ENCODE peak calls at places on chromosomes 12 and 14, in four cellular contexts. G is neural progenitor cell, D is heart right ventricle, C is IMR-90. N is an unnamed sample. For H3K9me3 and H3K36me3, the result is how much of the 10 kb centered on the place peaks cover.

GRCh38 chr12:124881123-124881522 is 17.5 kb upstream of the SCARB1 start:
- DNase-seq in G (no peak), D (no peak), C (no peak), N (no peak)

GRCh38 chr14:20415723-20416622 is 2.7 kb upstream of the TEP1 start:
- DNase-seq in G (peak), D (peak), C (peak), N (peak)

GRCh38 chr14:32329146-32329545 is at the start of gene AKAP6:
- DNase-seq in G (peak), D (no peak), C (no peak), N (no peak)

GRCh38 chr12:111687255-111687654 is 1.4 kb downstream of the ACAD10 start:
- DNase-seq in G (no peak), D (no peak), C (no peak), N (no peak)

GRCh38 chr12:41537522-41537921 is 349.4 kb downstream of the PDZRN4 start:
- DNase-seq in G (no peak), D (no peak), C (no peak), N (no peak)

GRCh38 chr12:848519-849191 is 96.3 kb downstream of the WNK1 start:
- DNase-seq in G (no peak), D (no peak), C (peak), N (no peak)

GRCh38 chr12:117994551-117995438 is 21.7 kb upstream of the RFC5 start:
- DNase-seq in G (no peak), D (no peak), C (no peak), N (no peak)

GRCh38 chr12:76113800-76114757 is 29.6 kb upstream of the NAP1L1 start:
- DNase-seq in G (no peak), D (no peak), C (peak), N (peak)

GRCh38 chr14:90288646-90289355 is 32.4 kb downstream of the PSMC1 start:
- DNase-seq in G (no peak), D (peak), C (peak), N (peak)

GRCh38 chr14:74524076-74524812 is 30.7 kb downstream of the ISCA2 start:
- DNase-seq in G (peak), D (no peak), C (peak), N (no peak)

DNA sequence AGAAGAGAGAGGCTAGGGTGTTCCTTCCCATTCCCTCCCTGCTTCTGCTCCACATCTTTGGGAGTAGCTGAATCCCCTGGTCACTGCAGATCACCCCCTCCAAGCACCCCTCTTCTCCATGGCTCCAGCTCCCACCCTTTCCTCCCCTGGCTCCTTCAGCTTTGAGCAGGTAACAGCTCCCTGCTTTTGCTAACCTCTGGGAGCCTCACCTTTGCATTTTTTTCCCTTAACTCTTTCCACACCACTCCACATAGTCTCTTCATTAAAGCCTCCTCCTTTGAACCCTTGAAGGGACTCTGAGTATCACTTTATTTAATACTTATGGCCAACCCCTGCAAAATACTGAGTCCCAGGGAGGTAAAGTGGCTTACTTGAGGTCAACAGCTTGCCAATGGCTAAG is 25.7 kb upstream of the SERPINA6 start:
- DNase-seq in G (no peak), D (no peak), C (no peak), N (no peak)
- H3K9me3 ChIP-seq in G (under half), D (under half), C (under half), N (under half)

GRCh38 chr14:24426150-24426911 is 3.1 kb downstream of the CBLN3 start:
- DNase-seq in G (no peak), D (no peak), C (no peak), N (no peak)
- TF ChIP-seq CTCF in G (no peak), D (no peak), C (no peak), N (no peak)

GRCh38 chr12:67911789-67912188 is 77.5 kb upstream of the IFNG-AS1 start:
- DNase-seq in G (no peak), D (no peak), C (no peak), N (no peak)
- H3K36me3 ChIP-seq in G (under half), D (under half), C (under half), N (under half)

GRCh38 chr14:28676481-28676880 is 90.1 kb upstream of the FOXG1 start:
- DNase-seq in G (no peak), D (no peak), C (peak), N (no peak)
- H3K9me3 ChIP-seq in G (under half), D (under half), C (under half), N (under half)

GRCh38 chr14:69547701-69548348 is 26.8 kb downstream of the CCDC177 start:
- DNase-seq in G (peak), D (no peak), C (no peak), N (peak)
- TF ChIP-seq CTCF in G (peak), D (peak), C (peak), N (peak)